ENCODE peak calls at places on chromosome 21, in six cellular contexts. E is HL-60, L is A549, F is body of pancreas, N is lower leg skin, I is fibroblast of lung. X is an unnamed sample.

GRCh38 chr21:33231526-33231925 is 1.8 kb downstream of the IFNAR2 start:
- DNase-seq in E (no peak), L (no peak), F (no peak), N (no peak), I (no peak), X (no peak)

GRCh38 chr21:26804895-26805609 is 40.2 kb downstream of the ADAMTS1 start:
- DNase-seq in E (no peak), L (no peak), F (no peak), N (no peak), I (no peak), X (no peak)

GRCh38 chr21:39386194-39386593 is 37.3 kb upstream of the HMGN1 start:
- DNase-seq in E (no peak), L (no peak), F (peak; percentile 42), N (no peak), I (no peak), X (no peak)

GRCh38 chr21:46092026-46092764 is 5.7 kb upstream of the COL6A2 start:
- DNase-seq in E (no peak), L (no peak), F (no peak), N (peak; percentile 90), I (peak; percentile 99), X (no peak)

GRCh38 chr21:27812279-27812678 is 845.4 kb upstream of the ADAMTS5 start:
- DNase-seq in E (no peak), L (no peak), F (no peak), N (no peak), I (no peak), X (no peak)

GRCh38 chr21:32119389-32119788 is 159.5 kb downstream of the MIS18A start:
- DNase-seq in E (no peak), L (no peak), F (no peak), N (no peak), I (no peak), X (no peak)

GRCh38 chr21:26513212-26513611 is 59.9 kb downstream of the CYYR1 start:
- DNase-seq in E (no peak), L (no peak), F (no peak), N (no peak), I (peak; percentile 77), X (no peak)

GRCh38 chr21:15020797-15021196 is 44.0 kb downstream of the NRIP1 start:
- DNase-seq in E (no peak), L (no peak), F (no peak), N (no peak), I (no peak), X (no peak)

GRCh38 chr21:31514598-31514997 is 144.9 kb upstream of the SOD1 start:
- DNase-seq in E (no peak), L (no peak), F (peak; percentile 49), N (no peak), I (peak; percentile 26), X (no peak)

GRCh38 chr21:22136770-22137169 is 1138.6 kb downstream of the NCAM2 start:
- DNase-seq in E (no peak), L (no peak), F (no peak), N (no peak), I (no peak), X (no peak)

GRCh38 chr21:32570456-32570855 is 14.9 kb downstream of the TCP10L start:
- DNase-seq in E (no peak), L (no peak), F (no peak), N (no peak), I (no peak), X (no peak)

GRCh38 chr21:46179708-46180078 is 4.6 kb downstream of the SPATC1L start:
- DNase-seq in E (no peak), L (no peak), F (no peak), N (peak; percentile 77), I (no peak), X (no peak)

GRCh38 chr21:36297555-36297937 is 22.5 kb upstream of the MORC3 start:
- DNase-seq in E (no peak), L (no peak), F (no peak), N (no peak), I (no peak), X (no peak)

GRCh38 chr21:33025471-33026298 is at the start of gene OLIG2:
- DNase-seq in E (peak; percentile 79), L (no peak), F (no peak), N (peak; percentile 82), I (peak; percentile 25), X (no peak)

GRCh38 chr21:34345892-34346291 is 17.9 kb upstream of the KCNE2 start:
- DNase-seq in E (no peak), L (no peak), F (no peak), N (peak; percentile 49), I (no peak), X (no peak)

GRCh38 chr21:33991091-33991490 is 75.5 kb upstream of the ATP5PO start:
- DNase-seq in E (no peak), L (no peak), F (no peak), N (no peak), I (peak; percentile 35), X (no peak)

GRCh38 chr21:39263372-39263771 is 50.1 kb downstream of the BRWD1 start:
- DNase-seq in E (no peak), L (no peak), F (no peak), N (no peak), I (no peak), X (no peak)

DNA sequence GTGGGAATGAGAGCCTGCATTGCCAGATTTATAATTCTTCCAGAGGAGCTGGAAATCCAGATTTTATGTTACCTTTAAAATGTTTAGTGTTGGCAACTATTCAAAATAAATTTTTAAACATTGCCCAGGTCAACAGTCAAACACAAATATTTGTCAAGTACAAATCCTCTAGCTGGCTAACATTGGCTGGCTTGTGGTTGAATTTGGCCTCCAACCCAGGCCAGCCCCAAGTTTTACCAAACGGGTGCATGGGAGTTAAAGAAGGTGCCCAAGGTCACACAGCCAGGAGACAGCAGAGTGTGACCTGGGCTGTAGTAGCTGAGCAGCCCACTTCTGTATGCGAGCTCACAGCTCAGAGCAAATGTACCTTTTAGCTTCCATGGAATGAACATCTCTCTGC is 240.6 kb downstream of the DSCAM start:
- DNase-seq in E (no peak), L (no peak), F (peak; percentile 21), N (no peak), I (no peak), X (no peak)
- H3K4me3 ChIP-seq in E (no peak overlapping the region), L (no peak overlapping the region), F (no peak overlapping the region), N (no peak overlapping the region), I (no peak overlapping the region), X (no peak overlapping the region)

GRCh38 chr21:25360593-25360992 is 246.7 kb downstream of the MRPL39 start:
- DNase-seq in E (no peak), L (no peak), F (no peak), N (no peak), I (no peak), X (no peak)
- TF ChIP-seq CTCF in E (peak; percentile 5), L (no peak), F (no peak), N (no peak), I (peak; percentile 29), X (peak; percentile 49)

DNA sequence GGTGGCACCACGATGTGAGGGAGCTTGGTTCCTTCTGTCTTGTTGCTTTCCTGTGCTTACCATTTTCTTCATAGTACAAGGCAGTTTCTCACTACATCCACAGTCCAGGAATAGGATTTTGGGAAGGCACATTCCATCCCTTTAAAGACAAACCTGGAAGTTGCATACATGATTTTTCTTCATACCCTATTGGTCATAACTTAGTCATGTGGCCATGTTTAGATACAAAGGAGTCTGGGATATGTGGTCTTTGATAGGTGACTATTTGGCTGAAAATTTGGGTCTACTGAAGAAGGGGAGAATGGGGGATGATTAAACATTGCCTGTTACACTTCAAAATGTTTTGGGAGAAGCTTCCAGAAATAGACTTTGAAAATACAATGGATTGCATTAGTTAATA is 7.0 kb downstream of the DYRK1A start:
- DNase-seq in E (no peak), L (no peak), F (no peak), N (no peak), I (no peak), X (no peak)
- H3K4me3 ChIP-seq in E (no peak overlapping the region), L (no peak overlapping the region), F (no peak overlapping the region), N (no peak overlapping the region), I (no peak overlapping the region), X (no peak overlapping the region)

GRCh38 chr21:42255825-42256224 is 36.9 kb downstream of the ABCG1 start:
- DNase-seq in E (no peak), L (no peak), F (no peak), N (no peak), I (no peak), X (no peak)
- TF ChIP-seq CTCF in E (no peak), L (no peak), F (no peak), N (no peak), I (no peak), X (no peak)

DNA sequence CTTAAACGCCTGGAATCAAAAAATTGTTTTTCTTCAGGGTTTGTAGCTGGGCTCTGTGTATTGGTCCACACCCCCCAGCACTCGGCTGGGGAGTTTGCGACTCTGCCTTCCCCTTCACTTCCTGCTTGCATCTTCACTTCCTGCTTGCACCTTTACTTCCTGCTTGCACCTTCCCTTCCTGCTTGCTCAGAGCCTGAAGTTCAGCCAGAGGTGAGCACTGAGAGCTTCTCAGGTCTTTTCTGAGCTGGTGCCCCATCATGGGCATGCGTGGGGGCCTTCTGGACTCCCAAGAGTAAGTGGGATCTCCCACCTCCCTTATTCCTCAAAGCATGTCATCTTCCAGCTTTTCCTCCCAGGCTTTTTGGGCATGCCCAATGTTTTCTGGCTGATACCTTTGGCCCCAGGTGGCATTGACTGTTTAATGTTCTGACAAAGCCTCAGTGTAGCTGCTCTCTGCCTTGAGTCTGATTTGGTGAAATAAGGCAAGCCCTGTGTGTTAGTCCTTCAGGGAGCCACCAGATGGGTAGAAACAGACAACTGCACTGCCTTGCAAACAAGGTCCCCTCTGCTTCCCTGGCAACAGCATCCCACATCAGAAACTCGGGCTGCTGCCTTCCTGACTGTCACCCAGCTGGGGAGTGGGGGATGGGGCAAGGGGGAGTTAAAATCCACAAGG is 3.5 kb downstream of the KRTAP10-2 start:
- DNase-seq in E (no peak), L (no peak), F (no peak), N (peak; percentile 53), I (no peak), X (no peak)
- H3K4me3 ChIP-seq in E (no peak overlapping the region), L (no peak overlapping the region), F (no peak overlapping the region), N (no peak overlapping the region), I (no peak overlapping the region), X (no peak overlapping the region)

DNA sequence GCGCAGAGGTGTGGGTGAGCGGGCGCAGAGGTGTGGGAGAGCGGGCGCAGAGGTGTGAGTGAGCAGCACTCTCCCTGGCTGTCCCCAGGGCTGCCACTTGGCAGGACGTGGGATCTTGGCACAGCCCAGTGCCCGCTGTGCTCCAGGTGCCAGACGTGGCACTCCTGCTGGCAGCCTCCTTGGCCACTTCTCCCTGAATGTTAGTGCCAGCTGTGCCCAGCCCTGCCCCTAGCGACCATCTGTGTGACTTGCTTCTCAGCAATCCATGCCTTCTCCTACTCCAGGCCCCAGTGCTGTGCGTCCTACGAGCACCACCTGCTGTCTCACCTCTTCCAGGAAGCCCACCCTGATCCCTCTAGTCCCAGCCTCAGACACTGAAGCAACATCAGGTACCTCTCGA is 30.5 kb downstream of the KRTAP10-1 start:
- DNase-seq in E (peak; percentile 67), L (peak; percentile 39), F (peak; percentile 96), N (no peak), I (no peak), X (no peak)
- TF ChIP-seq CTCF in E (peak; percentile 30), L (no peak), F (peak; percentile 85), N (no peak), I (no peak), X (peak; percentile 28)